ENCODE peak calls at places on chromosomes 3 and 15, in seven cellular contexts. V is left ventricle myocardium inferior, X is gastrocnemius medialis, N is RWPE2, S is fibroblast of lung, W is right lobe of liver, H is transverse colon. U is an unnamed sample. For H3K4me1, the result is how much of the 10 kb centered on the place peaks cover.

GRCh38 chr3:62950227-62950626 is 75.0 kb upstream of the CADPS start:
- DNase-seq in V (no peak), X (no peak), N (no peak), S (no peak), W (no peak), H (no peak), U (no peak)

GRCh38 chr15:66851226-66852063 is 149.4 kb downstream of the SMAD6 start:
- DNase-seq in V (peak), X (peak), N (peak), S (peak), W (peak), H (peak), U (peak)

GRCh38 chr3:13717222-13717573 is 162.7 kb downstream of the WNT7A start:
- DNase-seq in V (no peak), X (no peak), N (no peak), S (no peak), W (no peak), H (no peak), U (no peak)

GRCh38 chr15:45276851-45277250 is 24.8 kb downstream of the SLC28A2 start:
- DNase-seq in V (no peak), X (no peak), N (no peak), S (peak), W (no peak), H (no peak), U (no peak)

GRCh38 chr3:191768421-191768820 is 307.5 kb downstream of the PYDC2 start:
- DNase-seq in V (no peak), X (no peak), N (no peak), S (no peak), W (no peak), H (no peak), U (no peak)

GRCh38 chr15:85785887-85786777 is 8.6 kb downstream of the KLHL25 start:
- DNase-seq in V (no peak), X (peak), N (no peak), S (peak), W (peak), H (peak), U (no peak)

GRCh38 chr15:80834402-80834801 is 55.2 kb downstream of the CEMIP start:
- DNase-seq in V (no peak), X (no peak), N (no peak), S (no peak), W (no peak), H (no peak), U (no peak)

GRCh38 chr15:55372701-55373440 is 35.3 kb downstream of the CCPG1 start:
- DNase-seq in V (no peak), X (no peak), N (no peak), S (no peak), W (no peak), H (no peak), U (no peak)

GRCh38 chr3:163474766-163475165 is 1603.5 kb downstream of the SI start:
- DNase-seq in V (no peak), X (no peak), N (no peak), S (no peak), W (no peak), H (no peak), U (no peak)

GRCh38 chr3:152834354-152835310 is at the start of gene P2RY1:
- DNase-seq in V (peak), X (peak), N (peak), S (peak), W (peak), H (peak), U (peak)

GRCh38 chr15:73989001-73989798 is 2.9 kb downstream of the STOML1 start:
- DNase-seq in V (no peak), X (no peak), N (no peak), S (peak), W (no peak), H (no peak), U (no peak)

GRCh38 chr3:151962371-151962770 is 88.9 kb downstream of the SUCNR1 start:
- DNase-seq in V (no peak), X (no peak), N (no peak), S (no peak), W (no peak), H (no peak), U (no peak)

GRCh38 chr3:187062526-187063177 is 76.6 kb downstream of the RPL39L start:
- DNase-seq in V (no peak), X (no peak), N (no peak), S (peak), W (no peak), H (no peak), U (no peak)

GRCh38 chr3:46409735-46410489 is 2.9 kb downstream of the CCRL2 start:
- DNase-seq in V (no peak), X (no peak), N (no peak), S (no peak), W (no peak), H (no peak), U (no peak)

GRCh38 chr3:11706604-11707003 is 62.9 kb upstream of the VGLL4 start:
- DNase-seq in V (no peak), X (no peak), N (no peak), S (no peak), W (no peak), H (no peak), U (no peak)

GRCh38 chr3:111246967-111247760 is 175.5 kb downstream of the NECTIN3 start:
- DNase-seq in V (no peak), X (no peak), N (no peak), S (peak), W (no peak), H (no peak), U (no peak)

GRCh38 chr3:188578579-188579363 is 424.8 kb downstream of the LPP start:
- DNase-seq in V (peak), X (peak), N (no peak), S (peak), W (peak), H (peak), U (no peak)

GRCh38 chr15:68682906-68683490 is 104.2 kb downstream of the CORO2B start:
- DNase-seq in V (no peak), X (no peak), N (no peak), S (no peak), W (no peak), H (no peak), U (no peak)

GRCh38 chr3:23748398-23749110 is 57.2 kb upstream of the UBE2E1 start:
- DNase-seq in V (no peak), X (no peak), N (no peak), S (no peak), W (no peak), H (no peak), U (no peak)

GRCh38 chr15:75532413-75533250 is 46.5 kb downstream of the PTPN9 start:
- DNase-seq in V (peak), X (peak), N (no peak), S (peak), W (peak), H (peak), U (peak)

GRCh38 chr15:48063411-48063985 is 57.3 kb upstream of the SLC24A5 start:
- DNase-seq in V (no peak), X (no peak), N (no peak), S (no peak), W (no peak), H (no peak), U (no peak)

GRCh38 chr3:157097198-157097597 is 62.7 kb downstream of the CCNL1 start:
- DNase-seq in V (no peak), X (no peak), N (no peak), S (no peak), W (no peak), H (no peak), U (no peak)

GRCh38 chr15:38696120-38696727 is 131.6 kb upstream of the RASGRP1 start:
- DNase-seq in V (no peak), X (no peak), N (no peak), S (peak), W (no peak), H (peak), U (no peak)

GRCh38 chr15:98592136-98592535 is 56.2 kb upstream of the IGF1R start:
- DNase-seq in V (no peak), X (no peak), N (no peak), S (no peak), W (no peak), H (no peak), U (no peak)

GRCh38 chr3:135218304-135218703 is 423.2 kb downstream of the EPHB1 start:
- DNase-seq in V (no peak), X (peak), N (no peak), S (no peak), W (no peak), H (no peak), U (no peak)

GRCh38 chr3:184186184-184186901 is at the start of gene ABCF3:
- DNase-seq in V (peak), X (no peak), N (no peak), S (peak), W (peak), H (peak), U (no peak)

GRCh38 chr3:78873641-78874040 is 894.2 kb downstream of the ROBO1 start:
- DNase-seq in V (no peak), X (no peak), N (no peak), S (peak), W (no peak), H (no peak), U (no peak)

GRCh38 chr15:40875996-40876740 is 2.1 kb upstream of the RHOV start:
- DNase-seq in V (no peak), X (no peak), N (peak), S (no peak), W (no peak), H (no peak), U (no peak)

GRCh38 chr15:65516997-65517865 is at the start of gene DPP8:
- DNase-seq in V (peak), X (peak), N (peak), S (peak), W (peak), H (peak), U (peak)

GRCh38 chr15:51093865-51094605 is 671 bp downstream of the TNFAIP8L3 start:
- DNase-seq in V (peak), X (no peak), N (no peak), S (no peak), W (peak), H (peak), U (no peak)

GRCh38 chr3:124316034-124316287 is 324.0 kb upstream of the ROPN1 start:
- DNase-seq in V (no peak), X (no peak), N (no peak), S (no peak), W (no peak), H (no peak), U (no peak)

GRCh38 chr3:24149032-24149431 is 203.9 kb downstream of the NR1D2 start:
- DNase-seq in V (no peak), X (no peak), N (no peak), S (no peak), W (no peak), H (no peak), U (no peak)

GRCh38 chr15:62648954-62649353 is 393.6 kb upstream of the TPM1 start:
- DNase-seq in V (no peak), X (no peak), N (no peak), S (no peak), W (no peak), H (no peak), U (no peak)

GRCh38 chr3:48572517-48572916 is 8.9 kb upstream of the UCN2 start:
- DNase-seq in V (no peak), X (no peak), N (no peak), S (no peak), W (no peak), H (no peak), U (no peak)

GRCh38 chr15:75037685-75038084 is 14.3 kb downstream of the PPCDC start:
- DNase-seq in V (no peak), X (no peak), N (no peak), S (no peak), W (no peak), H (no peak), U (no peak)

GRCh38 chr3:56966104-56966503 is 94.4 kb upstream of the SPATA12 start:
- DNase-seq in V (no peak), X (no peak), N (no peak), S (no peak), W (no peak), H (no peak), U (no peak)

GRCh38 chr3:56958879-56959607 is 101.4 kb upstream of the SPATA12 start:
- DNase-seq in V (no peak), X (no peak), N (no peak), S (no peak), W (no peak), H (no peak), U (no peak)

GRCh38 chr3:56962922-56963321 is 97.5 kb upstream of the SPATA12 start:
- DNase-seq in V (no peak), X (no peak), N (no peak), S (no peak), W (no peak), H (no peak), U (no peak)

GRCh38 chr3:56960234-56960917 is 100.1 kb upstream of the SPATA12 start:
- DNase-seq in V (no peak), X (no peak), N (no peak), S (no peak), W (no peak), H (no peak), U (no peak)

DNA sequence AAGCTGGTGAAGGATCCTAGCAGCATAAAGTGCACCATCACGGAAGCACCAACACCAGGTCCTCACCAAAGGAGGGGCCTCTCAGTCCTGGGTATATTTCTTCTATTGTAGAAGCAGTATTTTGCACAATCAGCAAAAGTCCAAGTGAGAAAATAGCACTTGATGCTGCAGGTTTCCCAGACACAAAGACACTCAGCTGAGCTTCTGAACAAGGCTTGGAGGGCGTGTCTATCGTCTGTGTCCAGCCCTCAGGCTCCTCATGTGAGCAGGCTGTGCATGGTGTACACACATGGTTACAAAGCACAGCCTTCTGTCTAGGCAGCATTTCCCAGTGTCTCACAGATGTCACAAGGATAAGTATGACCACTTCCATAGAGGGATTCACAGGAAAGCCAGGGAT is 98.3 kb upstream of the SPATA12 start:
- DNase-seq in V (no peak), X (no peak), N (no peak), S (no peak), W (no peak), H (no peak), U (no peak)
- H3K4me1 ChIP-seq in V (under half), X (under half), N (under half), S (under half), W (under half), H (under half), U (under half)

GRCh38 chr3:104901396-104901795 is 465.3 kb upstream of the ALCAM start:
- DNase-seq in V (no peak), X (no peak), N (no peak), S (no peak), W (no peak), H (no peak), U (no peak)
- H3K4me1 ChIP-seq in V (under half), X (under half), N (under half), S (under half), W (under half), H (under half), U (under half)

GRCh38 chr3:50246517-50246954 is 10.5 kb downstream of the GNAI2 start:
- DNase-seq in V (peak), X (no peak), N (peak), S (peak), W (no peak), H (peak), U (no peak)
- H3K4me1 ChIP-seq in V (half or more), X (half or more), N (under half), S (half or more), W (under half), H (under half), U (half or more)

GRCh38 chr15:30927148-30927761 is 23.5 kb downstream of the FAN1 start:
- DNase-seq in V (no peak), X (no peak), N (no peak), S (no peak), W (no peak), H (no peak), U (no peak)

GRCh38 chr15:30924353-30924752 is 20.6 kb downstream of the FAN1 start:
- DNase-seq in V (no peak), X (no peak), N (no peak), S (peak), W (no peak), H (no peak), U (no peak)

GRCh38 chr15:30925686-30926085 is 22.0 kb downstream of the FAN1 start:
- DNase-seq in V (no peak), X (no peak), N (no peak), S (no peak), W (no peak), H (no peak), U (no peak)

GRCh38 chr15:30928076-30928475 is 24.4 kb downstream of the FAN1 start:
- DNase-seq in V (no peak), X (no peak), N (no peak), S (peak), W (no peak), H (no peak), U (no peak)

DNA sequence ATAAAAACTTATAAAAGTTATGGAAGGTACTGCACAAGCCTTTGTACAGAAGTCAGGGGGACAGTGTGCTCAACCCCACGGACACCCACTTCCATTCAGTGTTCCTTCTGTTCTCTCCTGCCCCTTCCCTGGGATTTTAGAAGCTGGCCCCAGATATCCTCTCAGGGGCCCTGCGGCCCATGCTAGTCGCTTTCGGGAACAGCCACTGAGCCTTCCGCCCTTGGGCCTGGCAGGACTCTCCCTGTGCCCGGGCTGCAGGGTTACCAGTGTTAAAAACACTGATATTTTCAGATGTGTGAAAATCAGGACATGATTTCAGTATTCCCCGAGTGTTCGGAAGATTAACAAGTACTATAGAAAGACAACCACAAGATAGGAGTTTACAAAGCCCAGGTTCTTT is 22.4 kb downstream of the FAN1 start:
- DNase-seq in V (no peak), X (no peak), N (no peak), S (no peak), W (no peak), H (no peak), U (no peak)
- H3K4me1 ChIP-seq in V (under half), X (under half), N (under half), S (under half), W (under half), H (under half), U (under half)

GRCh38 chr3:71463622-71464021 is 119.9 kb downstream of the FOXP1 start:
- DNase-seq in V (no peak), X (no peak), N (no peak), S (peak), W (no peak), H (no peak), U (no peak)
- H3K4me1 ChIP-seq in V (under half), X (under half), N (under half), S (under half), W (under half), H (under half), U (under half)

GRCh38 chr15:93051236-93052089 is 37.5 kb downstream of the RGMA start:
- DNase-seq in V (no peak), X (no peak), N (no peak), S (no peak), W (peak), H (no peak), U (no peak)
- H3K4me1 ChIP-seq in V (under half), X (under half), N (under half), S (under half), W (under half), H (under half), U (under half)

GRCh38 chr3:129557737-129558037 is 14.7 kb downstream of the H1-8 start:
- DNase-seq in V (no peak), X (no peak), N (no peak), S (no peak), W (no peak), H (no peak), U (no peak)

GRCh38 chr3:129558076-129558771 is 15.2 kb downstream of the H1-8 start:
- DNase-seq in V (no peak), X (no peak), N (no peak), S (peak), W (no peak), H (no peak), U (no peak)

GRCh38 chr3:129555616-129556357 is 12.8 kb downstream of the H1-8 start:
- DNase-seq in V (no peak), X (no peak), N (no peak), S (peak), W (peak), H (no peak), U (no peak)

GRCh38 chr3:129556358-129556695 is 13.4 kb downstream of the H1-8 start:
- DNase-seq in V (no peak), X (no peak), N (no peak), S (no peak), W (no peak), H (no peak), U (no peak)

GRCh38 chr3:129556890-129557736 is 14.1 kb downstream of the H1-8 start:
- DNase-seq in V (peak), X (no peak), N (no peak), S (peak), W (no peak), H (no peak), U (no peak)
- H3K4me1 ChIP-seq in V (half or more), X (under half), N (under half), S (half or more), W (under half), H (under half), U (under half)

GRCh38 chr3:99248130-99248529 is 346.6 kb upstream of the DCBLD2 start:
- DNase-seq in V (no peak), X (no peak), N (no peak), S (peak), W (no peak), H (no peak), U (no peak)

GRCh38 chr3:99248913-99249312 is 347.4 kb upstream of the DCBLD2 start:
- DNase-seq in V (no peak), X (no peak), N (no peak), S (peak), W (no peak), H (no peak), U (no peak)

GRCh38 chr3:99250272-99250671 is 348.8 kb upstream of the DCBLD2 start:
- DNase-seq in V (no peak), X (no peak), N (peak), S (peak), W (no peak), H (no peak), U (no peak)

GRCh38 chr3:99250821-99251355 is 349.4 kb upstream of the DCBLD2 start:
- DNase-seq in V (no peak), X (no peak), N (no peak), S (no peak), W (no peak), H (no peak), U (no peak)

DNA sequence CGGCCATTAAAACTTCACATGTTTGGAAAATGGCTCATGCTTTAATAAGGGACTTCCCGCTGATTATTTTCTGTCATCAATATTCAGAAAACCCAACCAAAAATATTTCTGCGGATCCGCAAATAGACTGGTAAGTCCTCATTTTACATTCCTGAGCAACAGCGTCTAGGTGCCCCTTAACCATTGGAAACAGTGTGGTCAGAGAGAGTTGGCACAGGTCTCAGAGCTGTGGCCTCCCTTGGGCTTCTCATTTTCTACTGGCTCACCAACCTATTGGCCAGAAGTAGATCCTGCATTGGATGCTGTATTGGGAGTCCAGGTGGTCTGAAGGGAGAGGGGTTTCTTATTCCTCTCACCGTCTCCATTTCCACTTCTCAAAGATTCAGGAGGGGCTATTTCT is 348.1 kb upstream of the DCBLD2 start:
- DNase-seq in V (no peak), X (no peak), N (no peak), S (peak), W (no peak), H (no peak), U (no peak)
- H3K4me1 ChIP-seq in V (under half), X (under half), N (half or more), S (under half), W (under half), H (under half), U (under half)

DNA sequence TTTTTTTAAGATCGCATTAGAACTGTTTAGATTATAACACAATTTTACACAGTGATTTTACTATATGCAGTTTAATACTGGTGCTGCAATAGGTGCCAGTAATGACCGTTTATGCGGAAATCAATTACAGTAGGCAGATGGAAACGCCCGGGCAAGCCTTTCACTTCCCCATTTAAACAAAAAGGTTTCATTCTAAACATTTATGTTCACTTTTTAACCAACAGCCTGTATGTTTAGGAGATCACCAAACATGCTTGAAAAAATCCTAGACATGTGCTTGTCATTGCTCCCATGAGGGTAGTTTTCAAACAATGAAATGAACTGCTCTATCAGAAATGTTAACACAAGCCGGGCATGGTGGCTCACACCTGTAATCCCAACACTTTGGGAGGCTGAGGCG is 2.7 kb downstream of the BNIP2 start:
- DNase-seq in V (no peak), X (no peak), N (no peak), S (no peak), W (no peak), H (peak), U (no peak)
- H3K4me1 ChIP-seq in V (half or more), X (under half), N (under half), S (under half), W (under half), H (under half), U (under half)

U was measured in NT2/D1.